ENCODE peak calls at places on chromosomes 11 and 22, in nine cellular contexts. D is HFFc6; H is activated CD4-positive, alpha-beta T cell treated with anti-CD3 and anti-CD28 coated beads, Interleukin-2, amount 50 U/mL, for 1 hour; X is T-helper 2 cell treated with Interferon-gamma antibody and Interleukin-4, amounts not matched to agents 5 μg/mL and 100 μg/mL, for 36 hours; Y is anterior cingulate cortex; P is HEK293T; N is fibroblast of villous mesenchyme; R is aorta; U is LoVo. S is an unnamed sample.

GRCh38 chr22:47115518-47115890 is 353.1 kb downstream of the TBC1D22A start:
- DNase-seq in D (no peak), H (no peak), X (no peak), R (no peak), U (no peak), P (no peak), N (no peak), Y (no peak), S (no peak)

GRCh38 chr11:115636686-115637555 is 132.7 kb upstream of the CADM1 start:
- DNase-seq in H (no peak), U (no peak), P (no peak), D (no peak), R (no peak), Y (no peak), X (no peak), N (no peak), S (no peak)

GRCh38 chr11:2362414-2362813 is 14.7 kb upstream of the CD81 start:
- DNase-seq in U (no peak), P (no peak), N (no peak), R (no peak), D (no peak), X (no peak), Y (no peak), H (no peak), S (no peak)

GRCh38 chr22:50064453-50064852 is 6.4 kb upstream of the TTLL8 start:
- DNase-seq in U (no peak), D (no peak), Y (no peak), P (no peak), X (no peak), N (no peak), R (no peak), H (no peak), S (no peak)

GRCh38 chr11:86513746-86514373 is 139.2 kb downstream of the CCDC81 start:
- DNase-seq in D (no peak), Y (no peak), H (no peak), X (no peak), N (no peak), U (no peak), P (no peak), R (no peak), S (no peak)

GRCh38 chr22:36373258-36373579 is 14.5 kb downstream of the MYH9 start:
- DNase-seq in H (no peak), U (no peak), N (no peak), Y (no peak), D (no peak), X (no peak), P (no peak), R (peak), S (no peak)

GRCh38 chr11:57493507-57494503 is 21.7 kb downstream of the SLC43A1 start:
- DNase-seq in U (peak), X (peak), R (peak), D (no peak), H (peak), N (peak), P (peak), Y (no peak), S (peak)

GRCh38 chr11:17864478-17864941 is 129.9 kb downstream of the KCNC1 start:
- DNase-seq in H (no peak), N (no peak), D (no peak), U (peak), R (no peak), Y (no peak), P (peak), X (no peak), S (peak)

GRCh38 chr11:94732617-94733292 is 35.4 kb upstream of the AMOTL1 start:
- DNase-seq in P (no peak), N (peak), R (no peak), Y (no peak), X (no peak), H (no peak), U (no peak), D (peak), S (no peak)